ENCODE peak calls at places on chromosome 12, in four cellular contexts. C, S, H and J are unnamed samples.

GRCh38 chr12:124700810-124701594 is 133.6 kb upstream of the NCOR2 start:
- DNase-seq in C (no peak), S (no peak), H (no peak), J (no peak)

GRCh38 chr12:65990592-65990991 is 140.0 kb downstream of the LLPH start:
- DNase-seq in C (no peak), S (no peak), H (no peak), J (no peak)

GRCh38 chr12:69630191-69630590 is 19.5 kb upstream of the LRRC10 start:
- DNase-seq in C (no peak), S (peak; percentile 25), H (no peak), J (no peak)

GRCh38 chr12:16726879-16727278 is 120.9 kb upstream of the LMO3 start:
- DNase-seq in C (no peak), S (no peak), H (no peak), J (no peak)

GRCh38 chr12:130224613-130225012 is 62.3 kb downstream of the FZD10 start:
- DNase-seq in C (no peak), S (no peak), H (no peak), J (no peak)

GRCh38 chr12:121637231-121637914 is 11.0 kb downstream of the ORAI1 start:
- DNase-seq in C (peak; percentile 64), S (no peak), H (no peak), J (no peak)

GRCh38 chr12:29066061-29066588 is 83.0 kb upstream of the FAR2 start:
- DNase-seq in C (no peak), S (no peak), H (no peak), J (no peak)

GRCh38 chr12:126534495-126534894 is 1469.3 kb downstream of the AACS start:
- DNase-seq in C (no peak), S (no peak), H (no peak), J (no peak)

GRCh38 chr12:50240792-50241114 is 42.6 kb downstream of the LIMA1 start:
- DNase-seq in C (no peak), S (no peak), H (no peak), J (no peak)

GRCh38 chr12:31491819-31492598 is 98.9 kb downstream of the DENND5B start:
- DNase-seq in C (no peak), S (no peak), H (no peak), J (no peak)

GRCh38 chr12:78767264-78767981 is 97.2 kb upstream of the SYT1 start:
- DNase-seq in C (no peak), S (no peak), H (no peak), J (no peak)

GRCh38 chr12:122726056-122726558 is 4.5 kb downstream of the HCAR1 start:
- DNase-seq in C (no peak), S (no peak), H (no peak), J (no peak)

GRCh38 chr12:78062781-78063180 is 232.1 kb downstream of the NAV3 start:
- DNase-seq in C (no peak), S (no peak), H (no peak), J (no peak)

GRCh38 chr12:10740182-10740581 is 17.1 kb upstream of the YBX3 start:
- DNase-seq in C (no peak), S (no peak), H (no peak), J (no peak)

GRCh38 chr12:14326699-14327098 is 38.8 kb upstream of the ATF7IP start:
- DNase-seq in C (no peak), S (no peak), H (no peak), J (no peak)

GRCh38 chr12:46267618-46268348 is 1.1 kb downstream of the SLC38A1 start:
- DNase-seq in C (no peak), S (no peak), H (no peak), J (no peak)

GRCh38 chr12:15534870-15535269 is 212.6 kb downstream of the PTPRO start:
- DNase-seq in C (no peak), S (no peak), H (no peak), J (no peak)

GRCh38 chr12:59075141-59075540 is 154.8 kb upstream of the LRIG3 start:
- DNase-seq in C (no peak), S (no peak), H (no peak), J (no peak)

GRCh38 chr12:58584885-58585284 is 335.4 kb downstream of the LRIG3 start:
- DNase-seq in C (no peak), S (no peak), H (no peak), J (no peak)

GRCh38 chr12:6607751-6608591 is 792 bp upstream of the CHD4 start:
- DNase-seq in C (no peak), S (no peak), H (peak; percentile 44), J (no peak)

GRCh38 chr12:46470039-46470627 is 97.6 kb upstream of the SLC38A2 start:
- DNase-seq in C (no peak), S (no peak), H (no peak), J (no peak)

GRCh38 chr12:132584472-132584871 is 25.9 kb downstream of the LRCOL1 start:
- DNase-seq in C (no peak), S (no peak), H (no peak), J (no peak)

GRCh38 chr12:76976777-76977465 is 88.4 kb downstream of the E2F7 start:
- DNase-seq in C (no peak), S (no peak), H (no peak), J (no peak)

GRCh38 chr12:50082644-50083043 is 2.5 kb upstream of the SMARCD1 start:
- DNase-seq in C (no peak), S (no peak), H (no peak), J (peak; percentile 46)

DNA sequence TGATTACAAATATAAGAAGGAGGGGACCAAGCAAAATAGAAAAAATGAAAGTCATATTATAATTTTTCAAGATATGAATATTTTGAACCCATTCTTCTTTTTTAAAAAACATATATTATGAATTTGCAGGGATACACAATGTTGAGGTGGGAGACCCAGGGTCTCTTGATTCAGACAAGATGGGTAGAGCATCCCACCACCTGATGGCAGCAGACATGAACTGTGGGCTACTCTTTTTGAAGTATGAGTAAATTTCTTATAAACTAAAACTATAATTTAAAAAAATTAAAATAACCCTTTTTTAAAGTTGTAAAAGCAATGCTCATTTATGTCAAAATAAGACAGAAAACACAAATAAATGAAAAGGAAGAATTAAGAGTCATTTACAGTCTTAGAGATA is 202.7 kb upstream of the PRICKLE1 start:
- DNase-seq in C (no peak), S (no peak), H (no peak), J (no peak)
- TF ChIP-seq CTCF in C (no peak), S (no peak), H (peak; percentile 26), J (peak; percentile 44)

DNA sequence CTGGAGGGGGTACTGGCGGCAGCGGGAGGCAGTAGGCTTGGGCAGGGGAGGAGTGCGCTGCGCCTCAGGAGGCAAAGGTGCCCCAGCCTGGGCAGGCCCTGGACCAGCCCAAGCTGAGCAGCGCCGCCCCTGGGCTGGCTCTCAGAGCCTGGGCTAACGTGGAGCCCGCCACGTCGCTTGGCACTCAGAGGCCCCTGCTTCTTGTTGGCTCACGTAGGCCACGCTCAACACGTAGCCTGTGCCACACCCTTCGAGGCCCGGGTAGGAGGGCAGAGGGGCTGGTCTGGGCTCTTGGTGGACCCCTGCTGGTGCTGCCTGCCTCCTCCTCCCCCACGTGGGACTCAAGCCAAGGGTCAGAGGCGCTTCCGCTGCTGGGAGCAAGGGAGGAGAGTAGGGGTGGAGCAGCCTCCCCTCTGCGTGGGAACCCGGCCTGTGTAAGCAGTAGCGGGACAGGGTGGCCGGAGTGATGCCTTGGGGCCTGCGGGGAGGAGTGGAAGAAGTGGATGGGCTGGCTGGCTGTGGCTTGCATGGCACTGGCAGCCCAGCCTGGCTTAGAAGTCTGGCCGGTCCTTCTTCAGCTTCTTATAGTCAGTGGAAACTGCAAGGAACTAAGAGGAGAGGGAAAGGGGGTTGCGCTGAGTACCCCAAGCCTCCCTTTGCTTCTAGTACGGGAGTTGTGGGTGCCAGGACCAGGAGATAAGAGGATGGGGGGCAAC is 5.7 kb downstream of the SHMT2 start:
- DNase-seq in C (peak; percentile 74), S (peak; percentile 56), H (no peak), J (peak; percentile 96)
- TF ChIP-seq CTCF in C (no peak), S (no peak), H (no peak), J (peak; percentile 60)

GRCh38 chr12:54773593-54773992 is 80.7 kb upstream of the MUCL1 start:
- DNase-seq in C (no peak), S (no peak), H (no peak), J (no peak)
- TF ChIP-seq CTCF in C (no peak), S (no peak), H (peak; percentile 29), J (no peak)

DNA sequence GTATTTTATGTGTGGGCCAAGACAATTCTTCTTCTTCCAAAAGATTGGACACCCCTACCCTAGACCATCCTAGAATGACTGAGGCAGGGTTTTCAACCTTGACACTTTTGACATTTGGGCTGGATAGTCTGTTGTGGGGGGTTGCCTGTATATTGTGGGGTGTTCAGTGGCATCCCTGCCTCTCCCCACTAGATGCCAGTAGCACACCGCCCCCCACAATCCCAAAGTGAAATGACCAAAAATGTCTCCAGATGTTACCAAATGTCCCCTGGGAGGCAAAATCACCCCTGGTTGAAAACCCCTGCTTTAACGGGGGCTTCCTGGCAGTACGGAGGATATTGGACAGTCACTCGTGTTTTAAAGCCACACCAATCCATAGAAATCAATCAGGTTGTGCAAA is 219.6 kb downstream of the PHETA1 start:
- DNase-seq in C (no peak), S (no peak), H (no peak), J (no peak)
- TF ChIP-seq CTCF in C (no peak), S (no peak), H (no peak), J (no peak)

DNA sequence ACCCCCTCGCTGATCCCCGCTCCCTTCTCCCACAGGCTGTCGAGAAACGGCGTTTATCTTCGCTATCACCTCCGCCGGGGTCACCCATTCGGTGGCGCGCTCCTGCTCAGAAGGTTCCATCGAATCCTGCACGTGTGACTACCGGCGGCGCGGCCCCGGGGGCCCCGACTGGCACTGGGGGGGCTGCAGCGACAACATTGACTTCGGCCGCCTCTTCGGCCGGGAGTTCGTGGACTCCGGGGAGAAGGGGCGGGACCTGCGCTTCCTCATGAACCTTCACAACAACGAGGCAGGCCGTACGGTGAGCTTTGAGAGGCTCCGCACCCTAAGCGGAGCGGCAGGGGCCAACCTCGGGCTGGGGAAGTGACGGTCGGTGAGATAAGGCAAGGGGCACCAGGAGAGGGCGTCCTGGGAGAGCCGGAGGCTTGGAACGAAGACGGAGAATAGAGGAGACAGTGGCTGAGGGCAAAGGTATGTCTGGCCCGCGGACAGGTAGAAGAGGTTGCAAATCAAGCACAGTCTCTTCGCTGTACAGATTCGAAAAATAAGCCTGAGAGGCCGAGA is 2.3 kb downstream of the WNT1 start:
- DNase-seq in C (no peak), S (peak; percentile 76), H (no peak), J (no peak)
- TF ChIP-seq CTCF in C (no peak), S (no peak), H (no peak), J (no peak)

GRCh38 chr12:67268896-67269631 is at the start of gene CAND1:
- DNase-seq in C (peak; percentile 97), S (peak; percentile 85), H (peak; percentile 93), J (peak; percentile 97)
- TF ChIP-seq CTCF in C (no peak), S (no peak), H (no peak), J (no peak)

GRCh38 chr12:90407841-90408240 is 547.1 kb downstream of the CCER1 start:
- DNase-seq in C (no peak), S (no peak), H (no peak), J (no peak)
- TF ChIP-seq CTCF in C (no peak), S (no peak), H (no peak), J (peak; percentile 23)

GRCh38 chr12:116466536-116466935 is 92.6 kb upstream of the MAP1LC3B2 start:
- DNase-seq in C (no peak), S (no peak), H (no peak), J (no peak)
- TF ChIP-seq CTCF in C (no peak), S (no peak), H (no peak), J (peak; percentile 32)